ENCODE peak calls at places on chromosomes 4 and X, in four cellular contexts. K is HFFc6; W is activated CD8-positive, alpha-beta memory T cell treated with anti-CD3 and anti-CD28 coated beads for 4 hours; M is stimulated activated CD4-positive, alpha-beta T cell treated with anti-CD3 and anti-CD28 coated beads, TNF-alpha, amount 100 ng/mL, for 1 hour. L is an unnamed sample.

GRCh38 chr4:77921701-77922100 is 59.1 kb downstream of the MRPL1 start:
- DNase-seq in M (no peak), K (peak; percentile 92), W (no peak), L (peak; percentile 93)

GRCh38 chrX:71912156-71912555 is 1.5 kb downstream of the NHSL2 start:
- DNase-seq in W (no peak), M (no peak), K (no peak), L (no peak)

GRCh38 chr4:66123195-66123594 is 452.9 kb upstream of the EPHA5 start:
- DNase-seq in W (no peak), M (no peak), K (no peak), L (no peak)

GRCh38 chrX:87272491-87272890 is 245.1 kb upstream of the KLHL4 start:
- DNase-seq in K (no peak), W (no peak), M (no peak), L (no peak)

GRCh38 chrX:133434197-133434820 is 19.0 kb upstream of the GPC4 start:
- DNase-seq in K (no peak), W (no peak), M (no peak), L (no peak)

GRCh38 chr4:141036786-141037185 is 96.5 kb downstream of the RNF150 start:
- DNase-seq in W (no peak), K (peak; percentile 9), M (no peak), L (no peak)

GRCh38 chrX:153739754-153740486 is 15.3 kb downstream of the ABCD1 start:
- DNase-seq in W (no peak), K (no peak), M (no peak), L (no peak)

GRCh38 chr4:142203505-142203904 is 567.1 kb downstream of the IL15 start:
- DNase-seq in M (no peak), K (no peak), W (no peak), L (no peak)

GRCh38 chr4:15926486-15926885 is 12.1 kb downstream of the FGFBP1 start:
- DNase-seq in K (no peak), W (no peak), M (no peak), L (no peak)

GRCh38 chrX:114050075-114050796 is 533.6 kb upstream of the HTR2C start:
- DNase-seq in K (no peak), W (no peak), M (no peak), L (no peak)

GRCh38 chr4:64781737-64782326 is 372.6 kb upstream of the TECRL start:
- DNase-seq in M (no peak), K (peak; percentile 29), W (no peak), L (peak; percentile 11)

GRCh38 chr4:1170156-1170804 is 2.1 kb downstream of the SPON2 start:
- DNase-seq in K (no peak), W (no peak), M (no peak), L (no peak)

GRCh38 chr4:165175879-165176278 is 31.5 kb upstream of the KLHL2 start:
- DNase-seq in M (no peak), K (no peak), W (no peak), L (no peak)

GRCh38 chr4:100254237-100254636 is 64.0 kb upstream of the DDIT4L start:
- DNase-seq in W (no peak), M (no peak), K (no peak), L (no peak)